ENCODE peak calls at places on chromosomes 11 and 22, in ten cellular contexts. One of them, this sample, is unnamed.

GRCh38 chr11:2807276-2807681 is 78.3 kb downstream of the CDKN1C start:
- DNase-seq in fibroblast of pulmonary artery: peak; percentile 30
- DNase-seq in cardiac fibroblast: no peak
- DNase-seq in activated naive CD4-positive, alpha-beta T cell: no peak
- DNase-seq in heart left ventricle: peak; percentile 62
- DNase-seq in neuronal stem cell: no peak
- DNase-seq in NCI-H2029 treated with DMSO at 0.1 percent for 48 hours: peak; percentile 17
- DNase-seq in substantia nigra: peak; percentile 26
- DNase-seq in WTC11: peak; percentile 9
- DNase-seq in HS-5: no peak
- DNase-seq in this sample: peak; percentile 93

GRCh38 chr11:16160146-16160545 is 196.2 kb downstream of the SOX6 start:
- DNase-seq in heart left ventricle: no peak
- DNase-seq in neuronal stem cell: no peak
- DNase-seq in WTC11: no peak
- DNase-seq in activated naive CD4-positive, alpha-beta T cell: no peak
- DNase-seq in cardiac fibroblast: no peak
- DNase-seq in HS-5: no peak
- DNase-seq in NCI-H2029 treated with DMSO at 0.1 percent for 48 hours: no peak
- DNase-seq in substantia nigra: no peak
- DNase-seq in fibroblast of pulmonary artery: no peak
- DNase-seq in this sample: no peak

GRCh38 chr11:68261749-68262543 is 9.8 kb downstream of the C11orf24 start:
- DNase-seq in HS-5: no peak
- DNase-seq in activated naive CD4-positive, alpha-beta T cell: no peak
- DNase-seq in substantia nigra: no peak
- DNase-seq in cardiac fibroblast: no peak
- DNase-seq in heart left ventricle: no peak
- DNase-seq in fibroblast of pulmonary artery: no peak
- DNase-seq in neuronal stem cell: no peak
- DNase-seq in NCI-H2029 treated with DMSO at 0.1 percent for 48 hours: no peak
- DNase-seq in WTC11: no peak
- DNase-seq in this sample: no peak

GRCh38 chr11:74185695-74186094 is 14.6 kb downstream of the PPME1 start:
- DNase-seq in heart left ventricle: no peak
- DNase-seq in fibroblast of pulmonary artery: no peak
- DNase-seq in HS-5: no peak
- DNase-seq in substantia nigra: no peak
- DNase-seq in neuronal stem cell: no peak
- DNase-seq in WTC11: no peak
- DNase-seq in cardiac fibroblast: peak; percentile 27
- DNase-seq in NCI-H2029 treated with DMSO at 0.1 percent for 48 hours: no peak
- DNase-seq in activated naive CD4-positive, alpha-beta T cell: no peak
- DNase-seq in this sample: no peak

GRCh38 chr11:87924125-87924524 is 251.1 kb downstream of the RAB38 start:
- DNase-seq in HS-5: no peak
- DNase-seq in neuronal stem cell: no peak
- DNase-seq in fibroblast of pulmonary artery: no peak
- DNase-seq in activated naive CD4-positive, alpha-beta T cell: no peak
- DNase-seq in WTC11: no peak
- DNase-seq in NCI-H2029 treated with DMSO at 0.1 percent for 48 hours: no peak
- DNase-seq in cardiac fibroblast: no peak
- DNase-seq in substantia nigra: no peak
- DNase-seq in heart left ventricle: no peak
- DNase-seq in this sample: no peak

GRCh38 chr22:48727454-48728058 is 1100.1 kb downstream of the BRD1 start:
- DNase-seq in cardiac fibroblast: no peak
- DNase-seq in WTC11: no peak
- DNase-seq in HS-5: no peak
- DNase-seq in NCI-H2029 treated with DMSO at 0.1 percent for 48 hours: no peak
- DNase-seq in activated naive CD4-positive, alpha-beta T cell: no peak
- DNase-seq in substantia nigra: no peak
- DNase-seq in neuronal stem cell: no peak
- DNase-seq in heart left ventricle: no peak
- DNase-seq in fibroblast of pulmonary artery: no peak
- DNase-seq in this sample: no peak

GRCh38 chr11:43508511-43508918 is 149.8 kb downstream of the TTC17 start:
- DNase-seq in fibroblast of pulmonary artery: peak; percentile 61
- DNase-seq in heart left ventricle: no peak
- DNase-seq in cardiac fibroblast: peak; percentile 89
- DNase-seq in substantia nigra: no peak
- DNase-seq in NCI-H2029 treated with DMSO at 0.1 percent for 48 hours: no peak
- DNase-seq in HS-5: peak; percentile 79
- DNase-seq in WTC11: no peak
- DNase-seq in neuronal stem cell: no peak
- DNase-seq in activated naive CD4-positive, alpha-beta T cell: no peak
- DNase-seq in this sample: no peak

GRCh38 chr11:47577460-47578041 is 1.2 kb downstream of the KBTBD4 start:
- DNase-seq in substantia nigra: no peak
- DNase-seq in cardiac fibroblast: no peak
- DNase-seq in heart left ventricle: no peak
- DNase-seq in NCI-H2029 treated with DMSO at 0.1 percent for 48 hours: no peak
- DNase-seq in neuronal stem cell: no peak
- DNase-seq in WTC11: no peak
- DNase-seq in HS-5: no peak
- DNase-seq in fibroblast of pulmonary artery: no peak
- DNase-seq in activated naive CD4-positive, alpha-beta T cell: no peak
- DNase-seq in this sample: no peak

GRCh38 chr11:126254819-126255218 is 13.9 kb downstream of the SRPRA start:
- DNase-seq in HS-5: no peak
- DNase-seq in WTC11: no peak
- DNase-seq in heart left ventricle: no peak
- DNase-seq in fibroblast of pulmonary artery: no peak
- DNase-seq in substantia nigra: no peak
- DNase-seq in neuronal stem cell: no peak
- DNase-seq in activated naive CD4-positive, alpha-beta T cell: no peak
- DNase-seq in NCI-H2029 treated with DMSO at 0.1 percent for 48 hours: no peak
- DNase-seq in cardiac fibroblast: no peak
- DNase-seq in this sample: no peak

GRCh38 chr11:111762981-111763643 is 3.1 kb downstream of the PPP2R1B start:
- DNase-seq in HS-5: no peak
- DNase-seq in substantia nigra: no peak
- DNase-seq in activated naive CD4-positive, alpha-beta T cell: no peak
- DNase-seq in fibroblast of pulmonary artery: peak; percentile 36
- DNase-seq in neuronal stem cell: peak; percentile 55
- DNase-seq in cardiac fibroblast: peak; percentile 27
- DNase-seq in heart left ventricle: no peak
- DNase-seq in NCI-H2029 treated with DMSO at 0.1 percent for 48 hours: no peak
- DNase-seq in WTC11: no peak
- DNase-seq in this sample: no peak

GRCh38 chr11:19183641-19184040 is 18.1 kb downstream of the CSRP3 start:
- DNase-seq in activated naive CD4-positive, alpha-beta T cell: no peak
- DNase-seq in substantia nigra: no peak
- DNase-seq in WTC11: no peak
- DNase-seq in neuronal stem cell: no peak
- DNase-seq in NCI-H2029 treated with DMSO at 0.1 percent for 48 hours: no peak
- DNase-seq in HS-5: no peak
- DNase-seq in heart left ventricle: no peak
- DNase-seq in fibroblast of pulmonary artery: no peak
- DNase-seq in cardiac fibroblast: no peak
- DNase-seq in this sample: no peak

This sample was measured in right cardiac atrium.